ENCODE peak calls at places on chromosomes 6 and 20, in five cellular contexts. One of them, this sample, is unnamed.

GRCh38 chr6:82507112-82507511 is 143.5 kb downstream of the TPBG start:
- DNase-seq in GM12878: peak
- DNase-seq in K562: no peak
- DNase-seq in A549: peak
- DNase-seq in HepG2: no peak
- DNase-seq in this sample: no peak

GRCh38 chr6:107064579-107065065 is 36.6 kb downstream of the MTRES1 start:
- DNase-seq in GM12878: no peak
- DNase-seq in K562: peak
- DNase-seq in A549: no peak
- DNase-seq in HepG2: peak
- DNase-seq in this sample: no peak

GRCh38 chr20:41697861-41698559 is 79.8 kb upstream of the CHD6 start:
- DNase-seq in GM12878: no peak
- DNase-seq in K562: peak
- DNase-seq in A549: peak
- DNase-seq in HepG2: peak
- DNase-seq in this sample: peak

GRCh38 chr6:129317931-129318820 is 391.8 kb downstream of the ARHGAP18 start:
- DNase-seq in GM12878: no peak
- DNase-seq in K562: no peak
- DNase-seq in A549: peak
- DNase-seq in HepG2: no peak
- DNase-seq in this sample: peak

GRCh38 chr6:157644043-157644810 is 178.8 kb upstream of the SNX9 start:
- DNase-seq in GM12878: no peak
- DNase-seq in K562: no peak
- DNase-seq in A549: peak
- DNase-seq in HepG2: no peak
- DNase-seq in this sample: no peak

GRCh38 chr6:131208787-131209186 is 73.5 kb downstream of the AKAP7 start:
- DNase-seq in GM12878: no peak
- DNase-seq in K562: no peak
- DNase-seq in A549: no peak
- DNase-seq in HepG2: no peak
- DNase-seq in this sample: no peak

GRCh38 chr6:10465633-10466499 is 51.0 kb upstream of the TFAP2A start:
- DNase-seq in GM12878: no peak
- DNase-seq in K562: peak
- DNase-seq in A549: peak
- DNase-seq in HepG2: peak
- DNase-seq in this sample: peak

GRCh38 chr6:128597004-128597403 is 76.6 kb upstream of the PTPRK start:
- DNase-seq in GM12878: no peak
- DNase-seq in K562: no peak
- DNase-seq in A549: no peak
- DNase-seq in HepG2: no peak
- DNase-seq in this sample: no peak

GRCh38 chr20:62653373-62653772 is 11.1 kb downstream of the SLCO4A1 start:
- DNase-seq in GM12878: no peak
- DNase-seq in K562: no peak
- DNase-seq in A549: no peak
- DNase-seq in HepG2: no peak
- DNase-seq in this sample: no peak

GRCh38 chr6:70738028-70738427 is 70.3 kb downstream of the SMAP1 start:
- DNase-seq in GM12878: no peak
- DNase-seq in K562: no peak
- DNase-seq in A549: no peak
- DNase-seq in HepG2: no peak
- DNase-seq in this sample: no peak

GRCh38 chr20:53839423-53840176 is 230.8 kb downstream of the BCAS1 start:
- DNase-seq in GM12878: peak
- DNase-seq in K562: no peak
- DNase-seq in A549: no peak
- DNase-seq in HepG2: no peak
- DNase-seq in this sample: no peak
- H3K4me3 ChIP-seq in GM12878: no peak
- H3K4me3 ChIP-seq in K562: no peak
- H3K4me3 ChIP-seq in A549: no peak
- H3K4me3 ChIP-seq in HepG2: no peak
- H3K4me3 ChIP-seq in this sample: no peak

GRCh38 chr6:39247667-39248194 is 18.5 kb upstream of the KCNK5 start:
- DNase-seq in GM12878: no peak
- DNase-seq in K562: no peak
- DNase-seq in A549: no peak
- DNase-seq in HepG2: no peak
- DNase-seq in this sample: no peak
- TF ChIP-seq JUNB in GM12878: no peak
- TF ChIP-seq JUNB in K562: no peak
- TF ChIP-seq JUNB in A549: no peak
- TF ChIP-seq JUNB in HepG2: no peak
- TF ChIP-seq JUNB in this sample: no peak

GRCh38 chr6:133243723-133244122 is 2.6 kb downstream of the EYA4 start:
- DNase-seq in GM12878: no peak
- DNase-seq in K562: no peak
- DNase-seq in A549: no peak
- DNase-seq in HepG2: no peak
- DNase-seq in this sample: no peak
- H3K4me3 ChIP-seq in GM12878: no peak
- H3K4me3 ChIP-seq in K562: no peak
- H3K4me3 ChIP-seq in A549: peak
- H3K4me3 ChIP-seq in HepG2: no peak
- H3K4me3 ChIP-seq in this sample: peak

GRCh38 chr20:63699466-63700198 is 3.2 kb downstream of the TNFRSF6B start:
- DNase-seq in GM12878: no peak
- DNase-seq in K562: peak
- DNase-seq in A549: no peak
- DNase-seq in HepG2: no peak
- DNase-seq in this sample: no peak
- TF ChIP-seq JUNB in GM12878: no peak
- TF ChIP-seq JUNB in K562: no peak
- TF ChIP-seq JUNB in A549: peak
- TF ChIP-seq JUNB in HepG2: no peak
- TF ChIP-seq JUNB in this sample: no peak

GRCh38 chr6:34490390-34491090 is 24.7 kb downstream of the PACSIN1 start:
- DNase-seq in GM12878: no peak
- DNase-seq in K562: no peak
- DNase-seq in A549: no peak
- DNase-seq in HepG2: no peak
- DNase-seq in this sample: peak
- H3K4me3 ChIP-seq in GM12878: no peak
- H3K4me3 ChIP-seq in K562: no peak
- H3K4me3 ChIP-seq in A549: no peak
- H3K4me3 ChIP-seq in HepG2: no peak
- H3K4me3 ChIP-seq in this sample: no peak

GRCh38 chr6:169669889-169670288 is 31.9 kb downstream of the WDR27 start:
- DNase-seq in GM12878: no peak
- DNase-seq in K562: no peak
- DNase-seq in A549: no peak
- DNase-seq in HepG2: no peak
- DNase-seq in this sample: no peak
- TF ChIP-seq JUNB in GM12878: no peak
- TF ChIP-seq JUNB in K562: no peak
- TF ChIP-seq JUNB in A549: no peak
- TF ChIP-seq JUNB in HepG2: no peak
- TF ChIP-seq JUNB in this sample: no peak

GRCh38 chr6:33116417-33116816 is 40.6 kb downstream of the HLA-DPB1 start:
- DNase-seq in GM12878: no peak
- DNase-seq in K562: no peak
- DNase-seq in A549: no peak
- DNase-seq in HepG2: no peak
- DNase-seq in this sample: peak
- H3K4me3 ChIP-seq in GM12878: no peak
- H3K4me3 ChIP-seq in K562: no peak
- H3K4me3 ChIP-seq in A549: no peak
- H3K4me3 ChIP-seq in HepG2: no peak
- H3K4me3 ChIP-seq in this sample: peak

DNA sequence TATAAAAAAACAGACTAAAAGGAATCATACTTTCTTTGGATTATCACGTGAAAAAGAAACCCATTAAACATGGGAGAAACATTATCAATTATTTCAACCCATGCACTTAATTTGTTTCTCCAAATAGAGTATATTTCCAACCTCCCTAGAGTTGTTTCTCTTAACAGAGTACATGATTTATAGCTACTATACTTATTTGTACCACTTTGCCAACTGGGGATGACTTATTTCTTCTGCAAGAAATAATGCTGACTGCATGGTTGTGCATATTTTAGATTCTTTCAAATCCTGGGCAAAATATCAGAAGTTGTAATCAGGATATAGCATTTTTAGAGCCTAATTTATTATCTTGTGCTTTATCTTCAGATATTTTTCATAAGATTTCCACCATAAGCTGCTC is 629.1 kb upstream of the EYS start:
- DNase-seq in GM12878: no peak
- DNase-seq in K562: no peak
- DNase-seq in A549: no peak
- DNase-seq in HepG2: no peak
- DNase-seq in this sample: no peak
- TF ChIP-seq JUNB in GM12878: no peak
- TF ChIP-seq JUNB in K562: no peak
- TF ChIP-seq JUNB in A549: no peak
- TF ChIP-seq JUNB in HepG2: no peak
- TF ChIP-seq JUNB in this sample: no peak

DNA sequence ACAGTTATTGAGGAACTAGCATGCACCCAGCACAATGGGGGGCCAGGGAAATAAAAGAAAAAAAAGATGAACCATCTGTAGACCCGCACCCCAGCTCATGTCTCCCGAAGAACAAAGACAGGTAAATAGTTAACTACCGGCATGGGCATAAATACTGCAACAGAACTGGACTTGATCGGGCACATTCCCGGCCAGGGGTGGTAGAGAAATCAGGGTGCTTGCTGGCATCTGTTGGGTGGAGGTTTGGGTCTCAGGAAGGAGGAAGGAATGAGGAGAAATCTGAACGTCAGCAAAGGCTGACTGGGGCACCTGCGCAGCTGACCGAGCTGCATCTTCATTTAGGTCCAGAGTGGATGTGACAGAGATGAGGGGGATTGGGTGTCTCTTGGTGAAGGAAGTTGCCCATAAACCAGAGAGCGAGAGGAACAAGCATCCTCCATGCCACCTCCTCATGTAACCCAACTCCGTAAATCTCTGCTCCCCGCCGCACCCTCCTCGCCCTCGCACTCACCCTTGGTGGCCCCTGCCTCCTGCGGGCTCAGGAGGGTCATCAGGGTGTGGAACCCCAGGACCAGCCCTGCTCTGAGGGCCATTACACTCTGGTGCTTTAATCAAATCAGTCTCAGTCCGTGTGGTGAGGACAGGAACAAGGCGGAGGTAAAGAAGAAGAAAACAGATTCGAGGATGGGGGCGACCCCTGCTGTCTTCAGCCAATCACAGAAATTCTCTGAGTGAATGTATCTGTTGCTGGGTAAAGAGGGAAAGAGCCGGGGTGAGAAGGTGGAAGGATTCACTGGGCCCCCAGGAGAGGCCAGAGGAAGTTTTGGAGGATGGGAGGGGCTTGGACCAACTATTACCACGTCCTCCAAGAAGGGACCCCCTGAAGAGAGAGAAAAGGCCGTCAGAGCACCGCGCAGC is at the start of gene HLA-DOA:
- DNase-seq in GM12878: peak
- DNase-seq in K562: no peak
- DNase-seq in A549: peak
- DNase-seq in HepG2: no peak
- DNase-seq in this sample: peak
- H3K4me3 ChIP-seq in GM12878: peak
- H3K4me3 ChIP-seq in K562: no peak
- H3K4me3 ChIP-seq in A549: no peak
- H3K4me3 ChIP-seq in HepG2: no peak
- H3K4me3 ChIP-seq in this sample: peak

This sample was measured in GM23338.